ENCODE peak calls at places on chromosomes 12 and 14, in six cellular contexts. One of them, this sample, is unnamed. For H3K36me3, the result is how much of the 10 kb centered on the place peaks cover.

GRCh38 chr12:108738165-108738564 is 6.8 kb upstream of the CORO1C start:
- DNase-seq in psoas muscle: no peak
- DNase-seq in heart left ventricle: no peak
- DNase-seq in heart right ventricle: no peak
- DNase-seq in left ventricle myocardium inferior: no peak
- DNase-seq in body of pancreas: no peak
- DNase-seq in this sample: no peak

GRCh38 chr14:69673099-69673498 is 61.7 kb downstream of the SUSD6 start:
- DNase-seq in psoas muscle: no peak
- DNase-seq in heart left ventricle: no peak
- DNase-seq in heart right ventricle: no peak
- DNase-seq in left ventricle myocardium inferior: no peak
- DNase-seq in body of pancreas: no peak
- DNase-seq in this sample: no peak

GRCh38 chr12:70853326-70853725 is 67.2 kb downstream of the PTPRR start:
- DNase-seq in psoas muscle: no peak
- DNase-seq in heart left ventricle: no peak
- DNase-seq in heart right ventricle: peak
- DNase-seq in left ventricle myocardium inferior: no peak
- DNase-seq in body of pancreas: peak
- DNase-seq in this sample: no peak

GRCh38 chr14:36818794-36819384 is 157.2 kb downstream of the PAX9 start:
- DNase-seq in psoas muscle: no peak
- DNase-seq in heart left ventricle: no peak
- DNase-seq in heart right ventricle: no peak
- DNase-seq in left ventricle myocardium inferior: no peak
- DNase-seq in body of pancreas: no peak
- DNase-seq in this sample: no peak

GRCh38 chr14:75422169-75422568 is 5.7 kb upstream of the JDP2 start:
- DNase-seq in psoas muscle: no peak
- DNase-seq in heart left ventricle: no peak
- DNase-seq in heart right ventricle: no peak
- DNase-seq in left ventricle myocardium inferior: no peak
- DNase-seq in body of pancreas: no peak
- DNase-seq in this sample: no peak

GRCh38 chr14:48914382-48914781 is 671.8 kb downstream of the RPS29 start:
- DNase-seq in psoas muscle: no peak
- DNase-seq in heart left ventricle: no peak
- DNase-seq in heart right ventricle: no peak
- DNase-seq in left ventricle myocardium inferior: no peak
- DNase-seq in body of pancreas: no peak
- DNase-seq in this sample: no peak

GRCh38 chr14:93006484-93007128 is 83.7 kb downstream of the CHGA start:
- DNase-seq in psoas muscle: peak
- DNase-seq in heart left ventricle: no peak
- DNase-seq in heart right ventricle: no peak
- DNase-seq in left ventricle myocardium inferior: no peak
- DNase-seq in body of pancreas: peak
- DNase-seq in this sample: no peak

GRCh38 chr12:45089417-45089816 is 38.5 kb upstream of the DBX2 start:
- DNase-seq in psoas muscle: no peak
- DNase-seq in heart left ventricle: no peak
- DNase-seq in heart right ventricle: no peak
- DNase-seq in left ventricle myocardium inferior: no peak
- DNase-seq in body of pancreas: no peak
- DNase-seq in this sample: no peak

GRCh38 chr14:89284368-89285058 is 132.5 kb downstream of the FOXN3 start:
- DNase-seq in psoas muscle: no peak
- DNase-seq in heart left ventricle: no peak
- DNase-seq in heart right ventricle: no peak
- DNase-seq in left ventricle myocardium inferior: no peak
- DNase-seq in body of pancreas: peak
- DNase-seq in this sample: peak

GRCh38 chr12:122106891-122107660 is 28.5 kb downstream of the MLXIP start:
- DNase-seq in psoas muscle: no peak
- DNase-seq in heart left ventricle: peak
- DNase-seq in heart right ventricle: peak
- DNase-seq in left ventricle myocardium inferior: peak
- DNase-seq in body of pancreas: peak
- DNase-seq in this sample: no peak

GRCh38 chr14:66288511-66288910 is 197.7 kb upstream of the CCDC196 start:
- DNase-seq in psoas muscle: no peak
- DNase-seq in heart left ventricle: no peak
- DNase-seq in heart right ventricle: no peak
- DNase-seq in left ventricle myocardium inferior: no peak
- DNase-seq in body of pancreas: no peak
- DNase-seq in this sample: no peak

GRCh38 chr12:15830538-15830937 is 41.4 kb upstream of the EPS8 start:
- DNase-seq in psoas muscle: no peak
- DNase-seq in heart left ventricle: no peak
- DNase-seq in heart right ventricle: no peak
- DNase-seq in left ventricle myocardium inferior: no peak
- DNase-seq in body of pancreas: no peak
- DNase-seq in this sample: no peak

GRCh38 chr12:91003737-91004136 is 1.0 kb downstream of the EPYC start:
- DNase-seq in psoas muscle: no peak
- DNase-seq in heart left ventricle: no peak
- DNase-seq in heart right ventricle: no peak
- DNase-seq in left ventricle myocardium inferior: no peak
- DNase-seq in body of pancreas: no peak
- DNase-seq in this sample: no peak

GRCh38 chr12:4814485-4814884 is 94.3 kb downstream of the GALNT8 start:
- DNase-seq in psoas muscle: no peak
- DNase-seq in heart left ventricle: no peak
- DNase-seq in heart right ventricle: no peak
- DNase-seq in left ventricle myocardium inferior: no peak
- DNase-seq in body of pancreas: no peak
- DNase-seq in this sample: no peak

GRCh38 chr12:57611116-57611809 is at the start of gene ARHGEF25:
- DNase-seq in psoas muscle: peak
- DNase-seq in heart left ventricle: peak
- DNase-seq in heart right ventricle: peak
- DNase-seq in left ventricle myocardium inferior: peak
- DNase-seq in body of pancreas: peak
- DNase-seq in this sample: peak

GRCh38 chr14:75274899-75275569 is 3.6 kb upstream of the FOS start:
- DNase-seq in psoas muscle: no peak
- DNase-seq in heart left ventricle: peak
- DNase-seq in heart right ventricle: no peak
- DNase-seq in left ventricle myocardium inferior: peak
- DNase-seq in body of pancreas: peak
- DNase-seq in this sample: no peak

GRCh38 chr12:51020448-51021182 is 5.6 kb downstream of the SLC11A2 start:
- DNase-seq in psoas muscle: no peak
- DNase-seq in heart left ventricle: no peak
- DNase-seq in heart right ventricle: no peak
- DNase-seq in left ventricle myocardium inferior: no peak
- DNase-seq in body of pancreas: no peak
- DNase-seq in this sample: no peak

GRCh38 chr12:51025748-51026654 is at the start of gene SLC11A2:
- DNase-seq in psoas muscle: peak
- DNase-seq in heart left ventricle: peak
- DNase-seq in heart right ventricle: peak
- DNase-seq in left ventricle myocardium inferior: peak
- DNase-seq in body of pancreas: peak
- DNase-seq in this sample: peak

GRCh38 chr12:51025182-51025747 is 919 bp downstream of the SLC11A2 start:
- DNase-seq in psoas muscle: no peak
- DNase-seq in heart left ventricle: no peak
- DNase-seq in heart right ventricle: no peak
- DNase-seq in left ventricle myocardium inferior: no peak
- DNase-seq in body of pancreas: no peak
- DNase-seq in this sample: no peak

GRCh38 chr12:51021694-51022093 is 4.5 kb downstream of the SLC11A2 start:
- DNase-seq in psoas muscle: no peak
- DNase-seq in heart left ventricle: no peak
- DNase-seq in heart right ventricle: no peak
- DNase-seq in left ventricle myocardium inferior: no peak
- DNase-seq in body of pancreas: no peak
- DNase-seq in this sample: no peak

GRCh38 chr12:51023625-51024395 is 2.4 kb downstream of the SLC11A2 start:
- DNase-seq in psoas muscle: no peak
- DNase-seq in heart left ventricle: no peak
- DNase-seq in heart right ventricle: no peak
- DNase-seq in left ventricle myocardium inferior: no peak
- DNase-seq in body of pancreas: no peak
- DNase-seq in this sample: no peak
- H3K4me3 ChIP-seq in psoas muscle: peak
- H3K4me3 ChIP-seq in heart left ventricle: peak
- H3K4me3 ChIP-seq in heart right ventricle: no peak
- H3K4me3 ChIP-seq in left ventricle myocardium inferior: peak
- H3K4me3 ChIP-seq in body of pancreas: no peak
- H3K4me3 ChIP-seq in this sample: no peak

GRCh38 chr14:35085441-35085840 is 36.3 kb downstream of the PPP2R3C start:
- DNase-seq in psoas muscle: no peak
- DNase-seq in heart left ventricle: no peak
- DNase-seq in heart right ventricle: no peak
- DNase-seq in left ventricle myocardium inferior: no peak
- DNase-seq in body of pancreas: no peak
- DNase-seq in this sample: no peak

GRCh38 chr14:35083530-35084150 is 37.6 kb downstream of the FAM177A1 start:
- DNase-seq in psoas muscle: no peak
- DNase-seq in heart left ventricle: no peak
- DNase-seq in heart right ventricle: no peak
- DNase-seq in left ventricle myocardium inferior: no peak
- DNase-seq in body of pancreas: no peak
- DNase-seq in this sample: no peak

GRCh38 chr14:35078082-35078481 is 32.0 kb downstream of the FAM177A1 start:
- DNase-seq in psoas muscle: no peak
- DNase-seq in heart left ventricle: no peak
- DNase-seq in heart right ventricle: no peak
- DNase-seq in left ventricle myocardium inferior: no peak
- DNase-seq in body of pancreas: no peak
- DNase-seq in this sample: no peak

DNA sequence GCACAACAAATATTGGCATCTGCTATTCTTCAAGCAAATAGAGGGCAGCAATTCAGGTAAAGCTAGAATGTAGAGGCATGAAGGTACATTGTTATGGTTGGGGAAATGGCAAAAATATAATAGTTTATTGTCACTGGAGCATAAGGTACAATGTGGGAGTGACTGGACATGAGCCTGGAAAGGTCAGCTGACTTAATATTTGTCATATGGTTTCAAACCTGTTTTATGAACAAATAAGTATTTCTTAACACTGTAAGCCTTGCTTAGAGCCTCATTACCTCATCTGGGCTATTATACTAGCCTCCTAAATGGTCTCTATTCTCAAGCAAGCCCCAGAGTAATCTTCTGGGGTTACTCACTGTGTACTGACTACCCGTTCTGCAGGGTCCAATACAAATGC is 33.7 kb downstream of the FAM177A1 start:
- DNase-seq in psoas muscle: no peak
- DNase-seq in heart left ventricle: no peak
- DNase-seq in heart right ventricle: no peak
- DNase-seq in left ventricle myocardium inferior: no peak
- DNase-seq in body of pancreas: no peak
- DNase-seq in this sample: no peak
- H3K36me3 ChIP-seq in psoas muscle: half or more
- H3K36me3 ChIP-seq in heart left ventricle: half or more
- H3K36me3 ChIP-seq in heart right ventricle: half or more
- H3K36me3 ChIP-seq in left ventricle myocardium inferior: half or more
- H3K36me3 ChIP-seq in body of pancreas: under half
- H3K36me3 ChIP-seq in this sample: under half

DNA sequence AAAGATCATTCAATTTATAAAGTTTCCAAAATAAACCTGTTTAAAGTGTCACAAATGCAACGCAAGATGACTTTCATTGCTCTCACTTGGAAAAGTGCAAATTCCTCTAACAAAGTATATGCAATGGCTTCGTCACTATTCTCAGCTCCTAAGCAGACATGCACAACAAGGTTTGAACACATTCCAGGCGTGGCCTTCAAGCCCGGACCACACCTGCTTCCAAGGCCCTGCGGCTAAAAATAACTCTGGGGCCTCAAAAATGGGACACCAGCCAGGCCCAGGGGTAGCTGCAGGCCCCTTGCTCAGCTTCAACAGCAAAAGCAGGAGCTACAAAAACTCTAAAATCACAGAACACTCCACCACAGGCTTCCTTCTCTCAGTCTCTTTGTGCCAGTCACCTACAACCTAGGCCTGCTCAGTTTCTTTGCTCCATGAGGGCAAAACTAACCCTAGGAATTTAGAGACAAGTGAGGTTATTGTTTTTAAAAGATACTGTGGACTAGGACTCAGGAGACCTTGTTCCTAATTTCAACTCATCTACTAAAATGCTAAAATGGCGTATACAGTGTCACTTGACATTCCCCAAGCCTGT is 29.3 kb downstream of the DUSP16 start:
- DNase-seq in psoas muscle: no peak
- DNase-seq in heart left ventricle: peak
- DNase-seq in heart right ventricle: peak
- DNase-seq in left ventricle myocardium inferior: peak
- DNase-seq in body of pancreas: peak
- DNase-seq in this sample: peak
- H3K4me3 ChIP-seq in psoas muscle: no peak
- H3K4me3 ChIP-seq in heart left ventricle: no peak
- H3K4me3 ChIP-seq in heart right ventricle: no peak
- H3K4me3 ChIP-seq in left ventricle myocardium inferior: no peak
- H3K4me3 ChIP-seq in body of pancreas: no peak
- H3K4me3 ChIP-seq in this sample: no peak

GRCh38 chr14:100556076-100556475 is 31.1 kb downstream of the BEGAIN start:
- DNase-seq in psoas muscle: no peak
- DNase-seq in heart left ventricle: no peak
- DNase-seq in heart right ventricle: no peak
- DNase-seq in left ventricle myocardium inferior: no peak
- DNase-seq in body of pancreas: no peak
- DNase-seq in this sample: no peak

GRCh38 chr14:100554696-100555320 is 32.4 kb downstream of the BEGAIN start:
- DNase-seq in psoas muscle: no peak
- DNase-seq in heart left ventricle: no peak
- DNase-seq in heart right ventricle: no peak
- DNase-seq in left ventricle myocardium inferior: no peak
- DNase-seq in body of pancreas: no peak
- DNase-seq in this sample: no peak

GRCh38 chr14:100554082-100554677 is 33.0 kb downstream of the BEGAIN start:
- DNase-seq in psoas muscle: no peak
- DNase-seq in heart left ventricle: peak
- DNase-seq in heart right ventricle: peak
- DNase-seq in left ventricle myocardium inferior: peak
- DNase-seq in body of pancreas: no peak
- DNase-seq in this sample: peak

GRCh38 chr14:100556936-100557505 is 30.2 kb downstream of the BEGAIN start:
- DNase-seq in psoas muscle: no peak
- DNase-seq in heart left ventricle: no peak
- DNase-seq in heart right ventricle: no peak
- DNase-seq in left ventricle myocardium inferior: no peak
- DNase-seq in body of pancreas: no peak
- DNase-seq in this sample: peak

DNA sequence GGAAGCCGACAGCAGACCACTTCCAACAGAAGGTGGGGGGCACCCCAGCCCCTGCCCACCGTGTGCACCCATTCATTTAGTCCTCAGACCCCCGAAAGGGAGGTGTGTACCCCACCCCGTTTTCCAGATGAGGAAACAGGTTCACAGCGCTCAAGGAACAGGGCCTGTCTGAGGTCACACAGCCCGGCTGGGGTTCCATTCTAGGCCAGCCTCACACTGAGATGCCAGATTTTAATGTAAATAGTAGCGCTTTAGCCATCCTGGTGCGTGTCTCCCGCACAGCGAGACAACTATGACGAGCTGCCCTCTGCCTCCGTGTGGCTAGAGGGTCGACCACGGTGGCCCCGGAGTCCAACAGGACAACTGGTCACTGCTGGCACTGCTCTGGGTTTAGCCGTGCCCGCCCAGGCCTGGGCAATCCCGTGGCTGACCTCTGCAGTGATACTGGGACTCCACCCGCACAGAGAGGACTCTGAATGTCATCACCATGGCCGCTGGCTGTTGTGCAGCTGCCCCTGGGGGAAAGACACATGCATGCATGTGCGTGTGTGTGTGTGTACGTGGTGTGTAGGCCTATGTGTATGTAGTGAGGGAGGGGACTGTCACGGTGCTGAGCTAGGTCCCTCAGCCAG is 31.7 kb downstream of the BEGAIN start:
- DNase-seq in psoas muscle: no peak
- DNase-seq in heart left ventricle: no peak
- DNase-seq in heart right ventricle: no peak
- DNase-seq in left ventricle myocardium inferior: no peak
- DNase-seq in body of pancreas: no peak
- DNase-seq in this sample: no peak
- H3K36me3 ChIP-seq in psoas muscle: under half
- H3K36me3 ChIP-seq in heart left ventricle: under half
- H3K36me3 ChIP-seq in heart right ventricle: under half
- H3K36me3 ChIP-seq in left ventricle myocardium inferior: under half
- H3K36me3 ChIP-seq in body of pancreas: under half
- H3K36me3 ChIP-seq in this sample: under half